ENCODE peak calls at places on chromosomes 5 and 9, in ten cellular contexts. K, R, E, N, G, S, F, M, H and W are unnamed samples.

GRCh38 chr9:76646249-76646648 is 118.0 kb upstream of the PCA3 start:
- DNase-seq in K (no peak), R (no peak), G (peak), F (no peak), E (no peak), H (no peak), N (no peak), M (no peak), S (no peak), W (no peak)

GRCh38 chr9:117645245-117645636 is 59.0 kb upstream of the TLR4 start:
- DNase-seq in S (no peak), N (no peak), F (no peak), G (no peak), R (no peak), K (no peak), M (no peak), H (no peak), E (no peak), W (no peak)

GRCh38 chr5:83368317-83368716 is 103.2 kb upstream of the VCAN start:
- DNase-seq in N (no peak), R (no peak), H (no peak), K (no peak), F (no peak), M (no peak), E (no peak), G (peak), S (peak), W (no peak)

GRCh38 chr5:147559725-147560124 is 49.9 kb upstream of the DPYSL3 start:
- DNase-seq in R (no peak), M (no peak), K (no peak), G (peak), H (no peak), F (no peak), N (no peak), E (no peak), S (no peak), W (no peak)

GRCh38 chr9:114318416-114318815 is 4.5 kb upstream of the ORM1 start:
- DNase-seq in G (no peak), F (no peak), E (no peak), S (no peak), N (peak), R (no peak), H (no peak), M (no peak), K (no peak), W (no peak)

GRCh38 chr5:108214857-108215256 is 167.0 kb downstream of the FBXL17 start:
- DNase-seq in E (no peak), R (no peak), K (no peak), N (no peak), M (no peak), F (no peak), S (no peak), G (no peak), H (no peak), W (no peak)

GRCh38 chr5:41707853-41708603 is 162.2 kb downstream of the OXCT1 start:
- DNase-seq in G (peak), K (no peak), E (peak), H (no peak), N (no peak), F (peak), R (no peak), S (peak), M (peak), W (no peak)

GRCh38 chr9:99269429-99269828 is 47.3 kb downstream of the SEC61B start:
- DNase-seq in M (no peak), R (no peak), E (no peak), H (no peak), G (peak), N (no peak), S (peak), F (no peak), K (no peak), W (no peak)

GRCh38 chr9:108489567-108489966 is 366.2 kb downstream of the ACTL7B start:
- DNase-seq in M (no peak), H (no peak), F (no peak), S (no peak), G (no peak), N (no peak), E (no peak), K (no peak), R (no peak), W (no peak)

GRCh38 chr9:81622471-81623245 is 66.7 kb downstream of the TLE1 start:
- DNase-seq in F (no peak), M (no peak), R (no peak), N (no peak), H (no peak), K (no peak), S (no peak), E (no peak), G (no peak), W (no peak)